ENCODE peak calls at places on chromosomes 11 and 22, in nine cellular contexts. P is breast epithelium, D is MM.1S, Y is kidney epithelial cell, H is HFF-Myc, G is DND-41, B is foreskin fibroblast, A is GM06990, M is tibial nerve. F is an unnamed sample.

GRCh38 chr22:34847072-34847471 is 218.9 kb upstream of the ISX start:
- DNase-seq in A (no peak), G (no peak), Y (peak), M (no peak), B (no peak), D (peak), P (no peak), H (no peak), F (no peak)

GRCh38 chr11:7490054-7490453 is 4.7 kb downstream of the OLFML1 start:
- DNase-seq in P (no peak), A (no peak), G (no peak), H (no peak), B (peak), Y (no peak), D (no peak), M (no peak), F (no peak)

GRCh38 chr11:117130879-117131278 is 13.2 kb upstream of the PAFAH1B2 start:
- DNase-seq in A (no peak), G (no peak), P (no peak), D (no peak), B (no peak), M (no peak), Y (no peak), H (no peak), F (no peak)

GRCh38 chr22:41857160-41857859 is 24.4 kb downstream of the SREBF2 start:
- DNase-seq in P (no peak), B (peak), G (peak), H (peak), Y (no peak), M (peak), A (peak), D (no peak), F (no peak)

GRCh38 chr11:1296287-1296686 is 13.1 kb downstream of the TOLLIP start:
- DNase-seq in A (no peak), H (no peak), Y (no peak), M (no peak), G (no peak), B (no peak), P (no peak), D (no peak), F (no peak)

GRCh38 chr22:27438271-27438980 is 363.1 kb downstream of the MN1 start:
- DNase-seq in M (no peak), Y (no peak), D (no peak), G (no peak), B (no peak), A (no peak), P (no peak), H (no peak), F (no peak)

GRCh38 chr11:70067591-70068341 is 10.4 kb upstream of the ANO1 start:
- DNase-seq in Y (no peak), A (no peak), P (no peak), H (no peak), D (no peak), M (no peak), G (no peak), B (no peak), F (no peak)

GRCh38 chr11:104691129-104691528 is 207.1 kb downstream of the CASP12 start:
- DNase-seq in H (no peak), A (no peak), Y (no peak), P (no peak), D (no peak), B (no peak), G (no peak), M (no peak), F (no peak)

GRCh38 chr11:10746871-10747270 is 4.2 kb upstream of the CTR9 start:
- DNase-seq in A (no peak), G (no peak), B (no peak), M (no peak), P (no peak), Y (no peak), H (no peak), D (no peak), F (no peak)

GRCh38 chr11:76892305-76892704 is 31.6 kb downstream of the ACER3 start:
- DNase-seq in P (no peak), Y (no peak), H (no peak), D (no peak), A (no peak), M (no peak), B (no peak), G (no peak), F (no peak)

DNA sequence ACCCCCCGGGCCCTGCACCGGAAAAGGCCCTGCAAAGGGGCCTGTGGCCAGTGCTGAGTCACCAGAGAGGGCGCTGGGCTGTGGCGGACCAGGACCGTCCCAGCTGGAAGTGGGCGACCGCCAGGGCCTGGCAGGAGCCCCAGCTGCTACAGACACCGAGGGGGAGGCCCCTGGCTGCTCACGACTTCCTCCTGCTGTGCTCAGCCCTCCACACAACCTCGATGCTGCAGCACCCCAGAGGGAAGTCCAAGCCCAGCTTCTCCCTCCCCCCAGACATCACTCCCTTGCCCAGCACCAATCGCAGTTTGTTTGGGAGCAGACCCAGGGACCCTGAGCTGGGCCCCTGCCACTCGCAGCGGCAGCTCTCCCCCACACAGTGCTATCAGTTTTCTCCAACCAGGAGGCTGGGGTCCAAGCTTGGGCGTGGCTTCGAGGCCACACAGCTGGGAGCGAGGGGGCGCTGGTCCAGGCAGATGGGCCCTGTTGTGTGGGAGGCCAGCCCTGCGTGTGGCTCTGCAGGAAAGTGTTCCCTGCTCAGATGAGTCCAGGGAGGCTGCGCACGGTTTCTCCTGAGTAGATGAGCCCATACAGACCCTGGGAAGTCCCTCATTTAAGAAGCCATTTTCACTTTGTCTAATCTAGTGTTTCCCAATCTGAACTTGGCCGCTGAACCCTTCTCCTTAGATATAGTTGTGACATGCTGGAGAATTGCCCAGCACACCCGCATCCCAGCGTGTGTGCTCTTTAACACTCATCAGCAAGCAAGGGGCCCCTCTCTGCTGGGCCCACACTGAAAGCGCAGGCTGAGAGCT is 5.6 kb upstream of the SH3BP1 start:
- DNase-seq in Y (peak), D (no peak), G (peak), B (peak), A (peak), P (no peak), M (peak), H (peak), F (peak)
- TF ChIP-seq CTCF in Y (no peak), D (no peak), G (no peak), B (no peak), A (peak), P (no peak), M (peak), H (peak), F (peak)

GRCh38 chr22:35896306-35896705 is 132.3 kb downstream of the RBFOX2 start:
- DNase-seq in B (no peak), A (no peak), H (no peak), Y (no peak), P (no peak), G (no peak), D (peak), M (no peak), F (no peak)

GRCh38 chr22:35892192-35892591 is 136.4 kb downstream of the RBFOX2 start:
- DNase-seq in P (no peak), D (no peak), B (peak), A (no peak), Y (no peak), M (no peak), G (no peak), H (no peak), F (no peak)

GRCh38 chr22:35893698-35894097 is 134.9 kb downstream of the RBFOX2 start:
- DNase-seq in G (no peak), A (no peak), Y (no peak), B (peak), D (no peak), P (no peak), M (peak), H (no peak), F (no peak)

GRCh38 chr22:35894464-35894878 is 134.2 kb downstream of the RBFOX2 start:
- DNase-seq in G (no peak), Y (no peak), A (no peak), M (peak), B (no peak), D (no peak), H (no peak), P (no peak), F (no peak)

DNA sequence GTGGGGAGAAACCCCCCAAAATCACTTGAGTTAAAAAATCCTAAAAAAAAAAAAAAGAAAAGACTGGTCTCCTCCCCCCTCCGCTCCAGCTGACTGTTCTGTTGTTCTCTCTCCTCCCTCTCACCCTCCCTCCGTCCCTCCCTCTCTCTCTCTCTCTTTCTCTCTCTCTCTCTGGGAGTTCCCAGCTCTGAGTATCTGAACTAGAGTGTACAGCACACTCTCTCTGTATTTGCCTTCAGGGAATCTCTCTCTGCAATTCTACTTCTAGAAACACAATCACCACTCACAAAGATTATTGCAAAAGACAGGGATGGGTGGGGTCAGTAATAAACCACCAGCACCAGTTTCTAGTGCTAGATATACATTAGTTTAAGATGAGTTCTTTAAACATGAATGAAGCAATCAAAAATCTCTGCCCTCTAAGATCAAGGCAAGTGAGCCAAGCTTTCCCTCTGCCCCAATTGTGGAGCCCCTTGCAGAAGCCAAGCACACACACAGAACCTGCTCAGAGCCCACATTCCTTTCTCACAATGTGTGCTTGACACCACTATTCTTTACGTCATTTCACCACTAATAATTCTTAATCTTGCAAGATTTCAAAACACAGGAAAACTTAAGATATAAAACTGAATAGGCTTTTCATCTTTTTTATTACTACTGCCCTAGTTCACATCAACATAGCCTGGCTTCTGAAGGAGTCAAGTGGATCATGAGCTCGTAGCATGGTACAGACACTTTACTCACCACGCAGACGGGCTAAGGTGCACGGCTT is 133.5 kb downstream of the RBFOX2 start:
- DNase-seq in M (peak), Y (no peak), B (peak), H (no peak), G (no peak), A (no peak), P (no peak), D (no peak), F (peak)
- H3K4me3 ChIP-seq in M (peak), Y (no peak), B (peak), H (no peak), G (no peak), A (no peak), P (peak), D (no peak), F (no peak)

DNA sequence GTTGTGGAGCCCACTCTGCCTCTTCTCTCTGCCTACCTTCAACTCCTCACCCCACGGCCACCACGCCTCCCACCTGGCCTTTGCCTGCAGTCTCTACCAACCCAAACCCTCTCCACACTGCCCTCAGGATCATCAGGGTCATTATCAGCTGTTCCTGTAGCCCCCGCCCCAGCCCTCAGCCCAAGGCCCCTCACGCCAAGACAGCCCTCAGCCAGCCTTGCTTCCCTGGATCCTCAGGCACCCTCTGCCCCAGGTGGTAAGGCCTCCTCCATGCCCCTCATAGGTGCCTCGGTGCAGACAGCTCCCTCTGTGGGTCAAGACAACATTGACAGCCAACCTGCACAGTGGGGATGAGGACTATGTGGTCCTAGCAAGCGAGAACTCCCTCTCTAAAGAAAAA is 1.7 kb downstream of the SBF1 start:
- DNase-seq in P (no peak), A (no peak), D (peak), M (no peak), H (no peak), G (peak), Y (no peak), B (no peak), F (no peak)
- TF ChIP-seq CTCF in P (no peak), A (peak), D (peak), M (peak), H (peak), G (peak), Y (peak), B (peak), F (peak)

GRCh38 chr11:18575361-18575760 is 13.2 kb downstream of the UEVLD start:
- DNase-seq in Y (no peak), A (no peak), B (no peak), M (no peak), H (no peak), D (no peak), G (no peak), P (no peak), F (no peak)

GRCh38 chr11:18581825-18582224 is 6.7 kb downstream of the UEVLD start:
- DNase-seq in D (no peak), P (no peak), M (no peak), Y (no peak), G (no peak), B (no peak), H (no peak), A (no peak), F (no peak)

DNA sequence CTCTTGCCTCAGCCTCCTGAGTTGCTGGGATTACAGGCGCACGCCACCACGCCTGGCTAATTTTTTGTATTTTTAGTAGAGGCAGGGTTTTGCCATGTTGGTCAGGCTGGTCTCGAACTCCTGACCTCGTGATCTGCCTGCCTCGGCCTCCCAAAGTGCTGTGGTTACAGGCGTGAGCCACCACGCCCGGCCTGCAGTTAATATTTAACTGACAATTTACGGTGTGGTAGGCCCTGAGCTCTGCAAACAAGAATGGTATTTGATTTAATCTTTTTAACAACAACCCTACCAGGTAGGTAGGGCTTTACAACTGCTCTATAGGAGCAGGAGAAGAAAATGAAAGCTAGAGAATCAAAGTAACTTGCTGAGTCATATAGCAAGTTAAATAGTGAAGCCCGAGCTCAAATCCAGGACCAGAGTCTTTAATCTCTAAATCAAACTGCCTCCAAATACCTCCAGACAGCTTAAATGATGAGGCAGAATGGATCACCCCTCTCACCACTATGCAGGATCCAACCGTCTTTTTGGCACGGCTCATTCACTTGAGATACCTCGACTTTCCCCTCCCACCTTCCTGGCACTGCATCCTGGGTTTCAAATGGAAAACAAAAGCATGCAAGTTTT is 9.4 kb downstream of the UEVLD start:
- DNase-seq in Y (no peak), B (no peak), D (no peak), M (no peak), G (no peak), H (no peak), A (peak), P (no peak), F (no peak)
- H3K4me3 ChIP-seq in Y (no peak), B (no peak), D (no peak), M (no peak), G (no peak), H (no peak), A (no peak), P (no peak), F (no peak)

GRCh38 chr11:65780770-65781151 is at the start of gene AP5B1:
- DNase-seq in M (no peak), H (no peak), P (peak), A (peak), B (peak), D (peak), G (peak), Y (no peak), F (no peak)

GRCh38 chr11:65779919-65780769 is 632 bp downstream of the AP5B1 start:
- DNase-seq in B (peak), H (peak), G (peak), Y (no peak), P (peak), D (peak), A (peak), M (peak), F (no peak)

GRCh38 chr11:65782816-65783228 is 2.0 kb upstream of the AP5B1 start:
- DNase-seq in D (peak), A (no peak), H (no peak), B (no peak), P (no peak), Y (no peak), G (no peak), M (no peak), F (no peak)

GRCh38 chr11:65781962-65782815 is 1.4 kb upstream of the AP5B1 start:
- DNase-seq in B (no peak), M (no peak), G (no peak), H (no peak), D (no peak), P (no peak), Y (no peak), A (no peak), F (no peak)

DNA sequence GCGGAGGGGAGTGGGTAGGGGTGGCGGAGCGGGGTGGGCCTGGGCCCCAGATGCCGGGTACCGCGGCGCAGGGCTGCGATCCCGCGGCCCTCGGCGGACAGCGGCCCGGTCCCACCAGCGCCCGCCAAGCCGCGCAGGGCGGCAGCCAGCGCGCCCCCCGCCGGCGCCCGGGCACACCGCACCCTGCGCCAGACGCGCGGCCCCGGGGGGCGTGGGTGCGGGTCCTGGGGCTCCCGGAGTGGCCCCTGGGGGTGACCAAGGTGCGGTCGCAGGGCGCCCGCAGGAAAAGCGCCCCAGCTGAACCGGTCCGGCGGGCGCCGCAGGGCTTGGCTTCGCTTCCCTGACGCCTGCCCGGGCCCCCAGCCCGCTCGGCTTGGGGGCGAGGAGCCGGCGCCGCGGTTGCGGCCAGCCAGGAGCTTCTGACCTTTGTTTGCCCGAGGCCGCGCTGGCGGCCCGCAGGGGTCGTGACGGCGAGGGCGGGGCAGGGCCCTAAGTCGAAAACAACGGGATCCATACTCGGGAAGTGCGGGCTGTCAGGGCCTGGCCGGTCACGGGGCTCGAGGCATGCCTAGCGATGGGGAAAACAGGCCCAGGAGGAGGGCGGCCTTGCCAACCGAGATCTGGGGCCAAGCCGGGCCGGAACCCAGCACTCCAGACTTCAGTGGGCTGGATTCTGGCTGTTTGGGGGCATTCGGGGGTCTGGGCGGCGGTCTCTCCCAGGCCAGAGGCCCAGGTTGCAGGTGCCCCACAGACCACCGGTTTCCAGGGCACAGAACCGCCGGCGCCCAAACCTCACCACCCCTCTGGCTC is 581 bp upstream of the AP5B1 start:
- DNase-seq in Y (no peak), G (no peak), P (no peak), H (no peak), A (no peak), M (no peak), D (no peak), B (no peak), F (no peak)
- TF ChIP-seq CTCF in Y (no peak), G (peak), P (no peak), H (no peak), A (no peak), M (peak), D (no peak), B (no peak), F (no peak)

DNA sequence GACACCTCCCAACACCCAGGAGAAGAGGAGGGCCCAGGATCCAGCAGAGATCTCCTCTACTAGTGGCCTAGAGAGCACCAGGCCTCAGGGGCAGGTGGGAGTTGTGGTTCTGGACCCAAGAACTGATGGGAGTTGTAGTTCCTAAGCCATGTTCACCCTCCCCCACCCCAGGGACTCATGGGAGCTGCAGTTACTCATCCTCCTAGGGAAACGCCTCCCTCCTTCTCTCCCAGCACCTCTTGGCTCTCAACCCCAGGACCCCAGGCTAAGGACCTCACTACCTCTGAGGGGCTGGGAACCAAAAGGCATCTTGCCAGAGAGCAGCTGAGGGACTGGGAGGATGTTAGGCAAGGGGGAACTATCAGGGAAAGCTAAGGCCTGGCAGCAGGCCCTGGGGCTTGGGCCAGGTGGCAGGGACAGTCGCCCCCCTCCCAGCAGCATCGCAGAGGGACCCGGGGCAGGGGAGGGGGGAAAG is 28.8 kb downstream of the SLC22A12 start:
- DNase-seq in Y (no peak), A (no peak), B (peak), M (peak), H (peak), D (no peak), P (no peak), G (peak), F (no peak)
- H3K4me3 ChIP-seq in Y (no peak), A (no peak), B (no peak), M (no peak), H (no peak), D (no peak), P (no peak), G (no peak), F (no peak)